ENCODE peak calls at places on chromosome 3, in five cellular contexts. R, G, P, W and K are unnamed samples.

GRCh38 chr3:66425032-66425431 is 75.8 kb downstream of the LRIG1 start:
- DNase-seq in R (no peak), G (no peak), W (peak; percentile 81), P (no peak), K (no peak)

GRCh38 chr3:116288480-116288879 is 156.8 kb downstream of the LSAMP start:
- DNase-seq in R (no peak), G (no peak), P (no peak), W (no peak), K (no peak)

GRCh38 chr3:43796041-43796596 is 105.4 kb downstream of the ABHD5 start:
- DNase-seq in W (no peak), R (no peak), P (peak; percentile 79), G (no peak), K (peak; percentile 15)

GRCh38 chr3:16140116-16140893 is 34.2 kb upstream of the GALNT15 start:
- DNase-seq in W (peak; percentile 36), R (no peak), G (no peak), P (peak; percentile 78), K (peak; percentile 47)

GRCh38 chr3:13385373-13385965 is 34.7 kb downstream of the NUP210 start:
- DNase-seq in P (no peak), W (no peak), G (no peak), R (no peak), K (no peak)

GRCh38 chr3:9815986-9816385 is 5.9 kb downstream of the TTLL3 start:
- DNase-seq in W (no peak), P (no peak), G (no peak), R (no peak), K (no peak)

GRCh38 chr3:52023860-52024764 is 28.4 kb upstream of the RPL29 start:
- DNase-seq in R (no peak), G (no peak), P (no peak), W (no peak), K (no peak)

GRCh38 chr3:16311960-16312451 is 47.0 kb downstream of the OXNAD1 start:
- DNase-seq in P (no peak), W (peak; percentile 24), R (peak; percentile 76), G (no peak), K (no peak)

GRCh38 chr3:44680921-44681455 is 31.5 kb upstream of the ZNF502 start:
- DNase-seq in P (no peak), R (no peak), W (no peak), G (no peak), K (no peak)

GRCh38 chr3:46893146-46893748 is 15.7 kb downstream of the PTH1R start:
- DNase-seq in R (no peak), P (no peak), G (no peak), W (no peak), K (no peak)

GRCh38 chr3:156389151-156389760 is 165.7 kb downstream of the SSR3 start:
- DNase-seq in W (no peak), P (no peak), R (no peak), G (no peak), K (no peak)

GRCh38 chr3:48016336-48016973 is at the start of gene MAP4:
- DNase-seq in W (peak; percentile 46), P (no peak), G (no peak), R (no peak), K (peak; percentile 29)
- H3K4me3 ChIP-seq in W (peak within 1 kb of the TSS; percentile 66), P (no peak within 1 kb of the TSS), G (no peak within 1 kb of the TSS), R (no peak within 1 kb of the TSS), K (no peak within 1 kb of the TSS)

GRCh38 chr3:20043398-20043797 is 3.2 kb downstream of the KAT2B start:
- DNase-seq in R (peak; percentile 70), W (peak; percentile 62), G (no peak), P (no peak), K (peak; percentile 51)
- H3K4me1 ChIP-seq in R (peaks cover 54% of the 10 kb centered on the region), W (peaks cover 29% of the 10 kb centered on the region), G (peaks cover 21% of the 10 kb centered on the region), P (peaks cover 23% of the 10 kb centered on the region), K (peaks cover 26% of the 10 kb centered on the region)

DNA sequence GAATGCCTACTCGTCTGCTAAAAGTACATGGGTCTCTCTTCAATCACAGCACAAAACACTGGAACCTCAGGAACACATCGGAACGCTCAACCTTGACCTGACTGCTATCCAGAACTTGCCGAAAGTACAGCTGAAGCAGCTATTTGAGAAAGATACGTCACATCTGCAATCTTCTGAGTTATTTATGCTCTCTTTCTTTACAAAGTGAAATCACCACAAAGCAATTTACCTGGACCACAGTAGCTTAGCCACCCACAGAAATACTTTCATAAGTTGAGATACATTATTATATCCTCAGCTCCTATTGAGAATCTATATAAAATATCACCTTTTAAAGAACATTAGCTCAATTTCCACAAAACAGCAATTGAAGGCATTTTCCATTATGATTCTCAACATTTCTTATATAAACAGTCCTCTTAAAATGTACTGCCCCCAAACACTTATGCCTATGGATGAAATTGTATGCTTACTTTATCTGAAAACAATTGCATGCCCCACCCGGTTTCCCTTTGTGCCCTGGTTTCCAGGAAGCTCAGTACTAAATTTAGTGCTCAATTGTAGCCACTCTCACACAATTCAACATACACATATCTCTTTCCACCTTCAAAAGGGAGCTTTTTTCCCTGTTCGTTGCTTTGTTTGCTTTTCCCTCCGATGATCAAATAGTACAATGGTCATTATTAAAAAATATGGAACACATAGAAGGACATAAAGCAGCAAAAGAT is 31.8 kb downstream of the HEG1 start:
- DNase-seq in G (no peak), R (no peak), W (no peak), P (no peak), K (no peak)
- H3K36me3 ChIP-seq in G (peaks cover 34% of the 10 kb centered on the region), R (peaks cover 4% of the 10 kb centered on the region), W (no peaks in the 10 kb centered on the region), P (no peaks in the 10 kb centered on the region), K (peaks cover 74% of the 10 kb centered on the region)

DNA sequence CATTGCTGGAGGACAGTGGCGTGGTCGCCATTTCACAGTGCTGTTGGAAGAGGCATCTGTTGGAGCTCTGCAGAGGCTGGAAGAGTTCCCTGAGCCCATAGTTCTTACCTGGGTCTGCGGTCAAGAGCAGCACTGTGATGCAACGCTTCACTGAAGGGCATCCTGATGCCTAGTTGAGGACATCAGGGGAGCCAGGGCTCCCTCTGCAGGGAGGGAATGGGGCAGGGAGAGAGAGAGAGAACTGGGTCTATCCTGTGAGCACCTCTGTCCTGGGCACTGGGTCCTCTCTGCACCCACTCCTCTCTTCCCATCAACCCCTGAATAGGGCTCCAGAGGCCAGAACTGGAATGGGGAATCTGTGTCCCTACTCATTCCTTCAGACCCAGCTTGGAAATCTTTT is 23.9 kb upstream of the MOBP start:
- DNase-seq in G (no peak), P (peak; percentile 25), W (no peak), R (no peak), K (no peak)
- H3K4me3 ChIP-seq in G (no peak overlapping the region), P (no peak overlapping the region), W (no peak overlapping the region), R (no peak overlapping the region), K (no peak overlapping the region)

GRCh38 chr3:154384504-154384903 is 45.5 kb downstream of the GPR149 start:
- DNase-seq in R (no peak), W (no peak), G (no peak), P (no peak), K (peak; percentile 7)

GRCh38 chr3:154389861-154390260 is 40.1 kb downstream of the GPR149 start:
- DNase-seq in W (no peak), R (no peak), P (no peak), G (no peak), K (no peak)
- H3K4me1 ChIP-seq in W (no peaks in the 10 kb centered on the region), R (no peaks in the 10 kb centered on the region), P (no peaks in the 10 kb centered on the region), G (no peaks in the 10 kb centered on the region), K (no peaks in the 10 kb centered on the region)

GRCh38 chr3:32469151-32469874 is 33.3 kb downstream of the CMTM6 start:
- DNase-seq in W (no peak), R (no peak), G (no peak), P (peak; percentile 61), K (no peak)
- H3K36me3 ChIP-seq in W (no peaks in the 10 kb centered on the region), R (no peaks in the 10 kb centered on the region), G (no peaks in the 10 kb centered on the region), P (peaks cover 13% of the 10 kb centered on the region), K (peaks cover 10% of the 10 kb centered on the region)

GRCh38 chr3:195151402-195151801 is 119.6 kb downstream of the XXYLT1 start:
- DNase-seq in W (no peak), G (no peak), R (no peak), P (no peak), K (no peak)

GRCh38 chr3:195148553-195148952 is 122.4 kb downstream of the XXYLT1 start:
- DNase-seq in P (no peak), G (no peak), W (no peak), R (no peak), K (no peak)

GRCh38 chr3:195150194-195151118 is 120.5 kb downstream of the XXYLT1 start:
- DNase-seq in W (no peak), P (peak; percentile 78), G (peak; percentile 82), R (no peak), K (no peak)

GRCh38 chr3:195149292-195149691 is 121.7 kb downstream of the XXYLT1 start:
- DNase-seq in G (no peak), W (no peak), R (no peak), P (no peak), K (no peak)

GRCh38 chr3:195147649-195148121 is 123.3 kb downstream of the XXYLT1 start:
- DNase-seq in P (no peak), R (no peak), G (no peak), W (no peak), K (peak; percentile 8)
- H3K4me3 ChIP-seq in P (no peak overlapping the region), R (peak overlapping the region; percentile 27), G (no peak overlapping the region), W (peak overlapping the region; percentile 35), K (peak overlapping the region; percentile 45)

GRCh38 chr3:189727191-189727590 is 96.0 kb downstream of the TP63 start:
- DNase-seq in R (no peak), P (no peak), W (no peak), G (no peak), K (no peak)

GRCh38 chr3:189727898-189728297 is 96.7 kb downstream of the TP63 start:
- DNase-seq in P (peak; percentile 18), G (no peak), W (no peak), R (no peak), K (peak; percentile 7)

GRCh38 chr3:189724366-189724765 is 93.2 kb downstream of the TP63 start:
- DNase-seq in W (no peak), G (no peak), R (no peak), P (no peak), K (peak; percentile 85)

GRCh38 chr3:189726277-189726676 is 95.1 kb downstream of the TP63 start:
- DNase-seq in G (no peak), R (no peak), W (no peak), P (peak; percentile 44), K (no peak)

GRCh38 chr3:189728915-189729314 is 97.7 kb downstream of the TP63 start:
- DNase-seq in P (no peak), G (no peak), W (no peak), R (no peak), K (no peak)
- H3K4me1 ChIP-seq in P (peaks cover 8% of the 10 kb centered on the region), G (no peaks in the 10 kb centered on the region), W (peaks cover 17% of the 10 kb centered on the region), R (no peaks in the 10 kb centered on the region), K (peaks cover 10% of the 10 kb centered on the region)

GRCh38 chr3:48244462-48244861 is 3.6 kb downstream of the ZNF589 start:
- DNase-seq in G (no peak), R (no peak), W (no peak), P (no peak), K (no peak)
- H3K36me3 ChIP-seq in G (peaks cover 3% of the 10 kb centered on the region), R (no peaks in the 10 kb centered on the region), W (peaks cover 2% of the 10 kb centered on the region), P (peaks cover 10% of the 10 kb centered on the region), K (peaks cover 13% of the 10 kb centered on the region)

GRCh38 chr3:153182491-153182890 is 20.5 kb downstream of the RAP2B start:
- DNase-seq in R (no peak), G (no peak), W (no peak), P (no peak), K (no peak)
- H3K4me3 ChIP-seq in R (no peak overlapping the region), G (no peak overlapping the region), W (no peak overlapping the region), P (no peak overlapping the region), K (no peak overlapping the region)